ENCODE peak calls at places on chromosomes 6 and 20, in ten cellular contexts. W, K, Y, C, U, Q, B, D, E and P are unnamed samples.

GRCh38 chr6:139858444-139858843 is 484.0 kb upstream of the CITED2 start:
- DNase-seq in W (no peak), K (no peak), Y (no peak), C (no peak), U (no peak), Q (no peak), B (no peak), D (no peak), E (no peak), P (no peak)

GRCh38 chr20:47789081-47789998 is 4.1 kb upstream of the SULF2 start:
- DNase-seq in W (no peak), K (no peak), Y (no peak), C (no peak), U (no peak), Q (no peak), B (no peak), D (no peak), E (no peak), P (no peak)

GRCh38 chr6:17456711-17457110 is 63.3 kb downstream of the CAP2 start:
- DNase-seq in W (no peak), K (no peak), Y (no peak), C (no peak), U (no peak), Q (no peak), B (no peak), D (no peak), E (no peak), P (no peak)

GRCh38 chr6:21664263-21665081 is 70.9 kb downstream of the SOX4 start:
- DNase-seq in W (no peak), K (peak; percentile 39), Y (peak; percentile 5), C (no peak), U (peak; percentile 48), Q (no peak), B (no peak), D (no peak), E (no peak), P (peak; percentile 21)

GRCh38 chr6:24205020-24205492 is 79.0 kb downstream of the NRSN1 start:
- DNase-seq in W (no peak), K (no peak), Y (peak; percentile 20), C (no peak), U (no peak), Q (no peak), B (no peak), D (peak; percentile 32), E (peak; percentile 30), P (no peak)

GRCh38 chr20:48295445-48295903 is 510.2 kb upstream of the SULF2 start:
- DNase-seq in W (no peak), K (no peak), Y (no peak), C (no peak), U (peak; percentile 22), Q (no peak), B (no peak), D (peak; percentile 64), E (no peak), P (no peak)

GRCh38 chr6:84137989-84138575 is 89.4 kb downstream of the CEP162 start:
- DNase-seq in W (no peak), K (no peak), Y (no peak), C (no peak), U (no peak), Q (no peak), B (no peak), D (no peak), E (no peak), P (no peak)

GRCh38 chr6:110180228-110181008 is at the start of gene CDC40:
- DNase-seq in W (no peak), K (peak; percentile 44), Y (no peak), C (peak; percentile 76), U (peak; percentile 62), Q (peak; percentile 10), B (peak; percentile 18), D (peak; percentile 70), E (peak; percentile 46), P (peak; percentile 63)